ENCODE peak calls at places on chromosomes 5 and 9, in six cellular contexts. S is activated B cell treated with CpG ODN at 0.5 μM for 24 hours, R is fibroblast of mammary gland, Q is AG04450, J is left lung, T is cardiac muscle cell. I is an unnamed sample.

GRCh38 chr5:63145167-63145566 is 566.5 kb downstream of the LRRC70 start:
- DNase-seq in R (peak), S (no peak), J (no peak), Q (no peak), T (peak), I (no peak)

GRCh38 chr9:108297025-108297424 is 558.8 kb downstream of the ACTL7B start:
- DNase-seq in Q (peak), S (no peak), J (peak), R (peak), T (peak), I (no peak)

GRCh38 chr5:120134944-120135343 is 329.2 kb upstream of the PRR16 start:
- DNase-seq in J (no peak), T (no peak), Q (no peak), R (no peak), S (no peak), I (no peak)

GRCh38 chr9:134493471-134494272 is 147.9 kb upstream of the COL5A1 start:
- DNase-seq in T (no peak), Q (no peak), J (peak), S (peak), R (no peak), I (no peak)

GRCh38 chr9:69834056-69834455 is 13.4 kb downstream of the CFAP95 start:
- DNase-seq in S (no peak), R (no peak), J (no peak), Q (no peak), T (no peak), I (no peak)

GRCh38 chr9:135076143-135076875 is 11.2 kb upstream of the OLFM1 start:
- DNase-seq in Q (no peak), S (peak), J (no peak), T (no peak), R (no peak), I (no peak)

GRCh38 chr5:74889523-74890105 is 23.4 kb upstream of the FAM169A start:
- DNase-seq in R (no peak), S (no peak), T (no peak), Q (no peak), J (no peak), I (no peak)

GRCh38 chr9:87826331-87826730 is 56.3 kb upstream of the SPATA31E1 start:
- DNase-seq in S (no peak), R (no peak), Q (no peak), J (no peak), T (no peak), I (no peak)

GRCh38 chr5:177022386-177023246 is at the start of gene ZNF346:
- DNase-seq in S (peak), T (peak), J (peak), Q (peak), R (peak), I (peak)

GRCh38 chr5:151619812-151620462 is 28.8 kb upstream of the FAT2 start:
- DNase-seq in S (no peak), Q (no peak), T (no peak), R (no peak), J (no peak), I (no peak)

GRCh38 chr9:86700601-86701000 is 246.7 kb downstream of the GAS1 start:
- DNase-seq in Q (no peak), R (peak), J (no peak), S (no peak), T (peak), I (no peak)

GRCh38 chr9:130839237-130840111 is 4.4 kb downstream of the ABL1 start:
- DNase-seq in S (no peak), R (no peak), J (no peak), T (no peak), Q (no peak), I (no peak)

GRCh38 chr9:69054989-69055388 is 19.4 kb downstream of the FXN start:
- DNase-seq in J (no peak), R (no peak), Q (no peak), T (no peak), S (no peak), I (no peak)

GRCh38 chr5:137735531-137736284 is at the start of gene KLHL3:
- DNase-seq in R (peak), J (peak), Q (no peak), S (peak), T (peak), I (peak)

GRCh38 chr5:16067415-16067814 is 112.2 kb downstream of the MARCHF11 start:
- DNase-seq in J (no peak), Q (no peak), T (no peak), R (no peak), S (no peak), I (no peak)

GRCh38 chr5:78362220-78362619 is 1.8 kb downstream of the SCAMP1 start:
- DNase-seq in R (no peak), T (no peak), J (no peak), S (no peak), Q (no peak), I (no peak)

GRCh38 chr5:139745121-139745799 is 50.3 kb upstream of the PSD2 start:
- DNase-seq in J (no peak), R (peak), T (peak), S (peak), Q (no peak), I (peak)

GRCh38 chr5:148443998-148444397 is 60.2 kb downstream of the FBXO38 start:
- DNase-seq in Q (peak), S (no peak), J (no peak), T (peak), R (peak), I (peak)

GRCh38 chr9:107971241-107971640 is 481.7 kb upstream of the KLF4 start:
- DNase-seq in T (peak), J (no peak), Q (no peak), R (no peak), S (no peak), I (no peak)

GRCh38 chr9:81052846-81053245 is 636.5 kb downstream of the TLE1 start:
- DNase-seq in S (no peak), J (no peak), R (peak), Q (no peak), T (peak), I (no peak)

GRCh38 chr5:28703651-28704260 is 1665.4 kb upstream of the CDH9 start:
- DNase-seq in J (no peak), T (no peak), Q (no peak), R (no peak), S (no peak), I (no peak)

GRCh38 chr9:5617749-5618148 is 11.2 kb upstream of the RIC1 start:
- DNase-seq in T (no peak), Q (no peak), R (no peak), J (no peak), S (no peak), I (no peak)

GRCh38 chr5:178330791-178331404 is 98.3 kb upstream of the PHYKPL start:
- DNase-seq in J (no peak), R (no peak), Q (no peak), S (no peak), T (no peak), I (peak)

GRCh38 chr9:128702949-128703615 is 779 bp downstream of the PKN3 start:
- DNase-seq in R (no peak), Q (no peak), J (peak), T (no peak), S (peak), I (peak)

GRCh38 chr9:107685399-107685798 is 195.8 kb upstream of the KLF4 start:
- DNase-seq in S (no peak), J (no peak), R (no peak), T (no peak), Q (no peak), I (no peak)

GRCh38 chr5:74952406-74952805 is 86.2 kb upstream of the FAM169A start:
- DNase-seq in R (no peak), Q (no peak), S (no peak), J (no peak), T (no peak), I (no peak)

GRCh38 chr5:4651811-4652565 is 488.1 kb upstream of the ADAMTS16 start:
- DNase-seq in J (no peak), R (no peak), T (no peak), S (no peak), Q (no peak), I (no peak)

GRCh38 chr5:43627028-43627427 is 24.0 kb downstream of the NNT start:
- DNase-seq in R (peak), S (no peak), Q (no peak), T (peak), J (no peak), I (peak)

GRCh38 chr5:55004728-55005127 is 19.3 kb upstream of the GZMK start:
- DNase-seq in T (peak), J (no peak), R (peak), Q (no peak), S (no peak), I (no peak)

GRCh38 chr9:8356406-8356805 is 556.8 kb upstream of the DMAC1 start:
- DNase-seq in S (no peak), J (no peak), T (no peak), Q (no peak), R (no peak), I (no peak)

GRCh38 chr9:20016611-20017010 is 227.8 kb upstream of the SLC24A2 start:
- DNase-seq in T (no peak), S (no peak), R (no peak), J (no peak), Q (no peak), I (no peak)

GRCh38 chr5:89265511-89266169 is 382.7 kb upstream of the MEF2C start:
- DNase-seq in R (peak), J (no peak), Q (peak), S (no peak), T (peak), I (no peak)

GRCh38 chr5:126811515-126812198 is 34.7 kb downstream of the LMNB1 start:
- DNase-seq in J (no peak), Q (no peak), S (no peak), T (peak), R (peak), I (peak)

GRCh38 chr9:34884732-34885131 is 73.4 kb upstream of the PHF24 start:
- DNase-seq in R (no peak), Q (no peak), T (no peak), S (no peak), J (no peak), I (peak)

GRCh38 chr9:80242022-80242421 is 670.3 kb downstream of the TLE4 start:
- DNase-seq in Q (no peak), R (no peak), J (no peak), S (no peak), T (no peak), I (no peak)

GRCh38 chr9:82939451-82939850 is 123.5 kb downstream of the RASEF start:
- DNase-seq in S (no peak), R (no peak), Q (no peak), T (no peak), J (no peak), I (no peak)

DNA sequence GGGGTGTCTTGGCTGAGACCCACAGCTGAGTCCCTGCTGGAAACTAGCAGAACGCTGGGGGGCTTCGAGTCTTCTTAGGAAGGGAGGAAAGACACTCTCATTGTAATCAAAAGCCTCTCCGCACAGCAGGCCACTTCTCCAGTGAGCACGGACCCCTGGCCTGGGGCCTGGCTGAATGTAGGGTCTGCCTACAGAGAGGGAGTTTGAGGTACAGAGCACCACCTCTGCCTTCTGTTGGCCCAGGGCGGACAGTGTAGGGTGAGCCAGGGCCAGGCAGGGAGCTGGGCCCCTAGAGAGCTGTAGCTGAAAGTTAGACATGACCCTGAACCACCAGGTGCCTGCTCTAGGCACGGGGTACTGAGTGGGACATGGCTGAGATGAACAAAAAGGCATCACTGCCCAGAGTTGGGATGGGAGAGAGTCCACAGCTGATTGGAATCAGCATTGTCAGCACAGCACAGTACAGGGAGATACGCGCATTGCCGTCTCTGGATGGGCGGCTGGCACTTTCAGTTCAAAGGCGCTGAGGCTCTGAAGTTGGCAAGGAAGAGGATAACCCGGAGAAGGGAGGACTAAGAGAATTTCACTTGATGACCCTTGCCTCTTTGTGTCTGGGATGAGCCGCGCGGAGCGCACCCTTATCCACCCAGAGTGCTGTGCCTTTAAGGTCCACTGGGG is 363 bp upstream of the SLC25A48 start:
- DNase-seq in R (peak), Q (no peak), S (no peak), J (no peak), T (no peak), I (no peak)
- TF ChIP-seq CTCF in R (peak), Q (peak), S (no peak), J (peak), T (no peak), I (no peak)

DNA sequence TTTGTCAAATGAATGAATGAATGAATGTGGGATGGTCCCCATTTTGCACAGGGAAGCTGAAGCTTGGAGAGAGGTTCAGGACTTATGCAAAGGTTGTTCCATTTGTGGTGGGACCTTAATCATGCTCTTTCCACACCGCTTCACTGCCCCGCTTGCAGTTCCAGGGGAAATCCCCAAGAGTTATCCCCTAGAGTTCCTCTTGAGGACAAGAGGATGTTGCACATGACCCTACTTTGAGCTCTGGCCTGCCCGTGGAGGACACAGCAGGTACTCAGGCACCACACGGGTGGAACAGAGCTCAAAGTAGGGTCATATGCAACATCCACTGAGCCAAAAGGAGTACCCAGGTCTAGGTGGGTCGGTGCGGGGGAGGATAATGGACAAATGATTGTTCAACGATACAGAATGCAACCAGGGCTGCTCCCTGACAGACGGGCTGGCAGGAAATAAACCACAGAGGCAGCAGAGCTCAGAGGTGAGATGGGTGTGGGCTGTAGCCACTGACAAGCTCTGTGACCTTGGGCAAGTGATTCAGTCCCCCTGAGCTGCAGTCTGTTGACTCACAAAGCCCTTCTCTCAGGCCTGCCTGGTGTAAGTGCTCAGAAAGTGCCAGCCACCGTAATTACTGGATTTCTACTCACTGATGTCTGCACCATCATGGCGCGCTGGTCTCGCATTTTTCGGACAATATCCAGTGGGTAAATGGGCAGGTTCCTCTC is 60.3 kb upstream of the EPB41L4B start:
- DNase-seq in T (no peak), R (peak), J (no peak), Q (no peak), S (no peak), I (peak)
- TF ChIP-seq CTCF in T (no peak), R (no peak), J (no peak), Q (no peak), S (no peak), I (no peak)

DNA sequence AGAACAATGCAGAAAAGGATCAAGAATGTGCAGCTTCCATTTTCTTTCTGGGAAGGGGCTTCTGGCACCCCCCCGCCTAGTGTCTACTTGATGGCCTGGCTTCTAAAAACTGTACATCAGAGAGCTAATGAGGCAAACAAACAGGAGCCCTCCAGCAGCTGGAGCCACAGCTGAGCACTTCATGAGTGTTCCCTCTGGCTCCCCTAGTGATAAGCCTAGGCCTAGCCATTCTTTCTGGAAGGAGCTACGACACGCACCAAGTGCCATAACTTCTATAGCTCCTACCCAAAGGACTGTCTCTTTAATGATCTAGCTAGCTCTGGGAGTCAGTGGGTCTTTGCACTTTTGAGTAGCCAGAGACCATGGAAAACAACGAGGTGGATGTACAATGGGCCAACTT is 66.1 kb downstream of the DNAH5 start:
- DNase-seq in R (no peak), Q (no peak), J (no peak), T (no peak), S (no peak), I (no peak)
- TF ChIP-seq CTCF in R (no peak), Q (peak), J (no peak), T (no peak), S (no peak), I (no peak)

GRCh38 chr5:59178482-59178881 is 595.6 kb downstream of the RAB3C start:
- DNase-seq in S (no peak), T (no peak), Q (no peak), J (no peak), R (no peak), I (no peak)
- TF ChIP-seq CTCF in S (no peak), T (no peak), Q (no peak), J (no peak), R (no peak), I (no peak)

I was measured in activated CD8-positive, alpha-beta T cell treated with anti-CD3 and anti-CD28 coated beads for 36 hours.